ENCODE peak calls at places on chromosomes 13 and 19, in five cellular contexts. W is GM04504; F is HFFc6; K is cardiac fibroblast; U is activated naive CD4-positive, alpha-beta T cell. L is an unnamed sample.

GRCh38 chr13:45807520-45808099 is 43.9 kb downstream of the SIAH3 start:
- DNase-seq in W (peak), F (peak), K (peak), U (no peak), L (no peak)

GRCh38 chr19:45376045-45376724 is 5.8 kb upstream of the ERCC2 start:
- DNase-seq in W (peak), F (peak), K (peak), U (no peak), L (peak)

GRCh38 chr19:56333506-56333905 is 18.9 kb upstream of the ZSCAN5A start:
- DNase-seq in W (peak), F (peak), K (peak), U (no peak), L (peak)

GRCh38 chr13:76980075-76980718 is 11.7 kb upstream of the CLN5 start:
- DNase-seq in W (no peak), F (peak), K (peak), U (peak), L (no peak)

GRCh38 chr19:15187026-15188007 is 13.5 kb downstream of the NOTCH3 start:
- DNase-seq in W (no peak), F (no peak), K (peak), U (no peak), L (no peak)

GRCh38 chr19:28319918-28320317 is 893.0 kb downstream of the UQCRFS1 start:
- DNase-seq in W (no peak), F (no peak), K (no peak), U (no peak), L (no peak)

GRCh38 chr19:35913589-35913988 is 5.5 kb upstream of the TYROBP start:
- DNase-seq in W (no peak), F (no peak), K (no peak), U (no peak), L (no peak)

GRCh38 chr13:73480784-73481183 is 422.0 kb downstream of the KLF5 start:
- DNase-seq in W (no peak), F (no peak), K (no peak), U (no peak), L (no peak)

GRCh38 chr13:100176781-100177389 is 88.0 kb downstream of the PCCA start:
- DNase-seq in W (no peak), F (no peak), K (peak), U (no peak), L (peak)

GRCh38 chr19:40623403-40624239 is 22.5 kb downstream of the LTBP4 start:
- DNase-seq in W (no peak), F (no peak), K (no peak), U (no peak), L (no peak)

GRCh38 chr19:4575978-4576933 is 16.8 kb upstream of the SEMA6B start:
- DNase-seq in W (no peak), F (peak), K (peak), U (peak), L (no peak)

GRCh38 chr13:110214637-110215036 is 92.3 kb downstream of the COL4A1 start:
- DNase-seq in W (no peak), F (no peak), K (no peak), U (no peak), L (no peak)

GRCh38 chr13:37681295-37682032 is 82.9 kb upstream of the POSTN start:
- DNase-seq in W (peak), F (peak), K (peak), U (no peak), L (no peak)

GRCh38 chr19:51480590-51480989 is 2.3 kb downstream of the CEACAM18 start:
- DNase-seq in W (no peak), F (no peak), K (peak), U (no peak), L (no peak)

GRCh38 chr13:20487927-20488326 is 37.7 kb downstream of the CRYL1 start:
- DNase-seq in W (no peak), F (no peak), K (no peak), U (no peak), L (peak)

GRCh38 chr13:110911880-110912279 is 3.0 kb downstream of the ANKRD10 start:
- DNase-seq in W (no peak), F (peak), K (no peak), U (no peak), L (no peak)

L was measured in HFF-Myc.